ENCODE peak calls at places on chromosomes 11 and 22, in four cellular contexts. I is heart right ventricle; H is activated naive CD4-positive, alpha-beta T cell treated with anti-CD3 and anti-CD28 coated beads, Interleukin-2, amount 10 ng/mL, durations not matched to agents 7 days and 5 days; P is neural crest cell. C is an unnamed sample.

GRCh38 chr11:16843307-16843706 is 104.9 kb downstream of the C11orf58 start:
- DNase-seq in P (no peak), H (no peak), I (no peak), C (no peak)

GRCh38 chr22:46436595-46437163 is 100.7 kb downstream of the CELSR1 start:
- DNase-seq in I (no peak), H (no peak), P (no peak), C (no peak)

GRCh38 chr11:94148189-94148588 is 19.5 kb downstream of the PANX1 start:
- DNase-seq in I (no peak), P (no peak), H (no peak), C (no peak)

GRCh38 chr22:28018461-28018927 is 99.4 kb upstream of the PITPNB start:
- DNase-seq in P (no peak), I (no peak), H (peak), C (no peak)

GRCh38 chr11:120964857-120965256 is 59.0 kb upstream of the TBCEL start:
- DNase-seq in P (no peak), H (no peak), I (no peak), C (no peak)

GRCh38 chr11:66854729-66855211 is 2.1 kb upstream of the LRFN4 start:
- DNase-seq in I (no peak), P (no peak), H (no peak), C (no peak)

GRCh38 chr11:47186076-47186936 is at the start of gene PACSIN3:
- DNase-seq in I (peak), P (peak), H (peak), C (peak)

GRCh38 chr11:90476442-90477007 is 253.7 kb upstream of the CHORDC1 start:
- DNase-seq in P (peak), I (no peak), H (no peak), C (no peak)

GRCh38 chr22:30268331-30268730 is 1.7 kb upstream of the OSM start:
- DNase-seq in I (no peak), P (no peak), H (no peak), C (no peak)

GRCh38 chr11:71341596-71341995 is 89.2 kb upstream of the SHANK2 start:
- DNase-seq in I (no peak), P (no peak), H (no peak), C (no peak)

GRCh38 chr22:49199224-49199623 is 628.4 kb downstream of the BRD1 start:
- DNase-seq in H (no peak), I (no peak), P (no peak), C (no peak)

GRCh38 chr22:38313384-38313955 is 3.8 kb downstream of the CSNK1E start:
- DNase-seq in P (no peak), I (peak), H (peak), C (peak)

GRCh38 chr11:67600324-67601029 is 6.3 kb upstream of the NDUFV1 start:
- DNase-seq in H (no peak), P (no peak), I (no peak), C (no peak)